ENCODE peak calls at places on chromosomes 13 and 19, in five cellular contexts. V, C, P, K and B are unnamed samples. For H3K27me3, the result is how much of the 10 kb centered on the place peaks cover.

GRCh38 chr13:69857188-69857821 is 250.3 kb upstream of the ATXN8OS start:
- DNase-seq in V (no peak), C (no peak), P (peak), K (peak), B (peak)

GRCh38 chr13:95698047-95698749 is 21.3 kb downstream of the DNAJC3 start:
- DNase-seq in V (no peak), C (no peak), P (no peak), K (peak), B (no peak)

GRCh38 chr13:109989155-109989554 is 202.8 kb upstream of the IRS2 start:
- DNase-seq in V (no peak), C (peak), P (peak), K (peak), B (no peak)

GRCh38 chr19:52689804-52690394 is 44.9 kb downstream of the ZNF611 start:
- DNase-seq in V (peak), C (no peak), P (no peak), K (no peak), B (peak)

GRCh38 chr13:44692173-44692713 is 116.1 kb upstream of the TSC22D1 start:
- DNase-seq in V (no peak), C (peak), P (peak), K (peak), B (no peak)

GRCh38 chr19:27618006-27618405 is 1594.9 kb downstream of the UQCRFS1 start:
- DNase-seq in V (no peak), C (no peak), P (no peak), K (no peak), B (no peak)

GRCh38 chr13:95091755-95092154 is 209.5 kb downstream of the ABCC4 start:
- DNase-seq in V (no peak), C (no peak), P (no peak), K (no peak), B (no peak)

GRCh38 chr19:41939861-41940442 is 11.7 kb upstream of the ERFL start:
- DNase-seq in V (no peak), C (no peak), P (no peak), K (no peak), B (no peak)

GRCh38 chr19:18203408-18203862 is 407 bp downstream of the RAB3A start:
- DNase-seq in V (peak), C (no peak), P (no peak), K (no peak), B (no peak)

GRCh38 chr19:45474191-45474940 is 6.6 kb downstream of the FOSB start:
- DNase-seq in V (no peak), C (peak), P (no peak), K (peak), B (no peak)

GRCh38 chr19:39052846-39053245 is 20.5 kb upstream of the FBXO27 start:
- DNase-seq in V (no peak), C (no peak), P (no peak), K (no peak), B (no peak)

GRCh38 chr13:34358811-34359513 is 541.0 kb downstream of the RFC3 start:
- DNase-seq in V (no peak), C (peak), P (peak), K (peak), B (peak)

DNA sequence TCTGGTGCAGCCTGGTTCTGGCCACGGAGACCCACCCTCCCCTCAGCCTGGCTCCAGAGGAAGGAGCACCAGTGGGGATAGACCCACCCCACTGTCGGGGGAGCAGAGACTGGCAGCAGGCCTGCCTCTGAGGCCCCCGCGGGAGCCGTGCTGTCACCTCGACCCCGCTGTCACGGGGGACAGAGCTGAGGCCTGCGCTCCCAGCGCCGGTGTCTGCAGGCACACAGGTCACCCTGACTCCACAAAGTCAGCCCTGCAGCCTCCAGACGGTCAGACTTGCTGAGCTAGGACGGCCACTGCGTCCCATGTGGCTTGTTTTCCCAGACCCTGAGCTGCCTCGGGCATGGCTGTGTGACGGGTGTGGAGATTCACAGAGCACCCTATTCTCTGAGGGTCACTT is 32.3 kb downstream of the GNG7 start:
- DNase-seq in V (no peak), C (no peak), P (no peak), K (no peak), B (no peak)
- H3K27me3 ChIP-seq in V (under half), C (under half), P (under half), K (under half), B (under half)

GRCh38 chr13:49300716-49301589 is 53.2 kb downstream of the CDADC1 start:
- DNase-seq in V (no peak), C (peak), P (peak), K (peak), B (no peak)
- H3K27ac ChIP-seq in V (peak), C (no peak), P (no peak), K (peak), B (no peak)

DNA sequence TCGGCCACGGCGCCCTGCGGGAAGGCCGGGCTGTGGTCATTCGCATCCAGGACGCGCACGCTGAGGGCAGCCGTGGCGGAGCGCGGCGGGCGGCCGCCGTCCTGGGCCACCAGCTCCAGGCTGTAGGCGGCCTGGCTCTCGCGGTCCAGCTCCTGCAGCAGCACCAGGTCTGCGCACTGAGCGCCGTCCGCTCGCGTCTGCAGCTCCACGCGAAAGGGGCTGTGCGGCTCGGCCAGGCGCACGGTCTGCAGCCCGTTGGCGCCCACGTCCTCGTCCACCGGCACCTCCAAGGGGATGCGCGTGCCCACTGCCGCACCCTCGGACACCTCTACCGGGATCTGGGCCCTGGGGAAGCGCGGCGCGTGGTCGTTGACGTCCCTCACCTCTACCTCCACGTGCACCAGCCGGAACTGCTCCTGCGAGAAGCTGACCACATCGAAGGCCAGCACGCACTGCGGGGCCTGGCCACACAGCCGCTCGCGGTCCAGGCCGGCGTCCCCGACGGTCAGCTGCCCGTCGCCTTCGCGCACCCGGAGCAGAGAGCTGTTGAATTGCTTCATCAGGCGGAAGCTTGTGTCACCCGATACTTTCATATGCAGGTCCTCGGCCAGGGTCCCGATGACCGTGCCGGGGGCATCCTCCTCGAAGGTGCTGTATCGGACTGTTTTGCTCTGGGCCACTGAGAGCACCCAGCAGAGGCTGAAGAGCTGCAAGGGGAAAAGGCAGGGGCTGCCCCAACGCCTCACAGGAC is 583 bp downstream of the PCDH8 start:
- DNase-seq in V (no peak), C (no peak), P (no peak), K (no peak), B (no peak)
- H3K27me3 ChIP-seq in V (half or more), C (half or more), P (under half), K (under half), B (half or more)

GRCh38 chr13:20671789-20672188 is 31.7 kb upstream of the IL17D start:
- DNase-seq in V (no peak), C (no peak), P (no peak), K (no peak), B (no peak)

GRCh38 chr13:20669162-20669561 is 34.3 kb upstream of the IL17D start:
- DNase-seq in V (no peak), C (no peak), P (no peak), K (no peak), B (no peak)

GRCh38 chr13:20666948-20667347 is 36.6 kb upstream of the IL17D start:
- DNase-seq in V (no peak), C (no peak), P (no peak), K (no peak), B (no peak)

GRCh38 chr13:20664304-20664703 is 39.2 kb upstream of the IL17D start:
- DNase-seq in V (no peak), C (no peak), P (no peak), K (no peak), B (no peak)

GRCh38 chr13:20667857-20668256 is 35.6 kb upstream of the IL17D start:
- DNase-seq in V (no peak), C (no peak), P (peak), K (peak), B (no peak)
- H3K27ac ChIP-seq in V (no peak), C (no peak), P (no peak), K (no peak), B (no peak)

GRCh38 chr19:4197228-4197624 is 14.7 kb downstream of the ANKRD24 start:
- DNase-seq in V (no peak), C (no peak), P (no peak), K (no peak), B (no peak)
- H3K27me3 ChIP-seq in V (half or more), C (under half), P (under half), K (half or more), B (under half)

DNA sequence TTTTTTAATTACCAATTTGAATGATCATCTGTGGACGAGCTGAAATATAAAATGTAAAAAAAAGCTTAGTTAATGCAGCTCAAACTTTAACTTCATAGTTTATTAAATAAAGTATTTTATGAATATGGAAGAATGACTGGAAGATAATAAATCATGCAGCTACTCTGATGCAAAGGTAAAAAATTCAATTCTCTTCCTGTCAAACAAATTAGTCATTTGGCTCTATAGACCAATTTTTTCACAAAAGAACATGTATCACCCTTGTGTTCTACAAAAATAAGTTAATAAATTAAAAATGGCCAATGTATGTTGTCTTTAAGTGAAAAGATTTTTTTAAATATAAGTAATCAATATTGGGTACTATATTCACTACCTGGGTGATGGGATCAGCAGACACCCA is 26.2 kb downstream of the EXOSC8 start:
- DNase-seq in V (no peak), C (no peak), P (no peak), K (no peak), B (peak)
- H3K27ac ChIP-seq in V (no peak), C (no peak), P (no peak), K (no peak), B (no peak)

DNA sequence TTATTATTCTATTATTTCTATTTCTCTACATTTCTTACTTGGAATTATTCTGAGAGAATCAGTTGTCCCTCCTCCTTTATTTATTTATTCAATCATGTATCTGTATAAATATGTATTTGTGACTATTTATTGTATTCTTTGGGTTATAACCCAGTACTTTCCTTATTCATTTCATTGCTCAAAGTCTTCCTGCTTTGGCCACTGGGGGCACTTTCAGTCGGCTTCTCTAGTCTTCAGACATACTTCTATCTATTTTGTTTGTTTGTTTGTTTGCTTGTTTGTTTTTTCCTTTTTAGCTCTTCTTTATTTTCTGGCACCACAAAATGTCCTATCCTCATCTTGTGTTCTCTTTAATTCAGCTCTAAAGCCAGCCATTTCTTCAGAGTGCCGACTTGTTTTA is 260.4 kb downstream of the NALCN start:
- DNase-seq in V (no peak), C (no peak), P (no peak), K (no peak), B (no peak)
- H3K27me3 ChIP-seq in V (under half), C (under half), P (under half), K (under half), B (under half)

GRCh38 chr19:2184422-2185012 is 20.8 kb downstream of the DOT1L start:
- DNase-seq in V (no peak), C (no peak), P (no peak), K (no peak), B (no peak)
- H3K27ac ChIP-seq in V (peak), C (no peak), P (no peak), K (no peak), B (no peak)